ENCODE peak calls at places on chromosomes 11 and 22, in nine cellular contexts. Q is IMR-90, P is HCT116, M is H9, J is mammary epithelial cell, U is fibroblast of lung, L is GM23338, S is astrocyte, C is PC-9. Z is an unnamed sample. For H3K4me1, the result is how much of the 10 kb centered on the place peaks cover.

GRCh38 chr11:43942651-43943356 is 367 bp downstream of the C11orf96 start:
- DNase-seq in C (no peak), U (peak), P (no peak), Q (peak), S (peak), J (no peak), L (peak), M (peak), Z (peak)

GRCh38 chr22:27461470-27461869 is 340.1 kb downstream of the MN1 start:
- DNase-seq in P (no peak), Q (peak), U (peak), C (peak), L (peak), J (peak), M (peak), S (peak), Z (peak)

GRCh38 chr11:71500601-71501021 is 26.5 kb upstream of the KRTAP5-7 start:
- DNase-seq in S (no peak), M (no peak), P (peak), C (peak), L (no peak), J (no peak), Q (no peak), U (peak), Z (no peak)

GRCh38 chr11:95134491-95134890 is 44.8 kb downstream of the ENDOD1 start:
- DNase-seq in U (peak), L (no peak), Q (peak), C (peak), S (peak), M (no peak), J (peak), P (no peak), Z (peak)

GRCh38 chr11:62171261-62171723 is 18.7 kb upstream of the SCGB1D1 start:
- DNase-seq in L (peak), C (peak), U (peak), M (peak), J (peak), P (peak), S (peak), Q (peak), Z (peak)

GRCh38 chr11:130606181-130606580 is 157.7 kb downstream of the ADAMTS15 start:
- DNase-seq in M (no peak), J (no peak), C (no peak), U (peak), L (no peak), P (no peak), S (no peak), Q (no peak), Z (no peak)

GRCh38 chr22:50015451-50016307 is 3.1 kb upstream of the IL17REL start:
- DNase-seq in U (no peak), S (no peak), P (no peak), M (peak), J (no peak), Q (no peak), C (no peak), L (no peak), Z (peak)

GRCh38 chr11:86774422-86774821 is 25.9 kb upstream of the PRSS23 start:
- DNase-seq in L (no peak), P (no peak), J (no peak), M (no peak), S (no peak), C (no peak), U (no peak), Q (no peak), Z (peak)

GRCh38 chr11:57358543-57358961 is 20.4 kb downstream of the P2RX3 start:
- DNase-seq in P (no peak), M (no peak), U (no peak), J (no peak), L (no peak), S (peak), C (no peak), Q (peak), Z (peak)

DNA sequence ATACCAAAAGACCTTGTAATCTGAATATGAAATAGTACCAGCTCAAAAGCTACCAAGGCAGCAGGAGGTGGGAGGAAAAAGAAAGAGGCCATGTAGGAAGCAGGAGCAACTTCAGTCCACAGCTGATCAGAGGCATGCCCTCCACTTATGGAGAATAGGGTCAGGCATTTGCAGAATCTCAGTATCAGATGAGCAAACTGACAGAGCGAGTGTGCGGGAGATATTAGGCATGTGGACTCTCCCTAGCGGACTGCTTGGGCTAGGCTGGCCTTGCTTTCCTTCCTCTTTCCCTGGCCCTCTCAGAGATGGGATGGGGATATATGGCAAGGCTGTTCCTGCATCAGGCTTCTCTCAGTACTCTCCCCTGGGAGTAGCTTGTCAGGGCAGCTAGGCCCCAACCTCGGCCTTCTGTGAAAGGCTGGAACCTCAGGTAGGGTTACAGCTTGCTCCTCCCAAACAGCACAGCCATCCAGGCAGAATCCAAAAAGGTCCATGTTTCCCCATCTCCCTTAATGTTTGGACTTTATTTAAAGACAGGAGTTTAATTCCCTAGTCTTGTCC is 37.0 kb downstream of the ETS1 start:
- DNase-seq in S (no peak), Q (no peak), L (no peak), P (no peak), C (no peak), J (no peak), U (no peak), M (no peak), Z (no peak)
- H3K4me1 ChIP-seq in S (under half), Q (under half), L (under half), P (under half), C (under half), J (under half), U (under half), M (under half), Z (under half)

DNA sequence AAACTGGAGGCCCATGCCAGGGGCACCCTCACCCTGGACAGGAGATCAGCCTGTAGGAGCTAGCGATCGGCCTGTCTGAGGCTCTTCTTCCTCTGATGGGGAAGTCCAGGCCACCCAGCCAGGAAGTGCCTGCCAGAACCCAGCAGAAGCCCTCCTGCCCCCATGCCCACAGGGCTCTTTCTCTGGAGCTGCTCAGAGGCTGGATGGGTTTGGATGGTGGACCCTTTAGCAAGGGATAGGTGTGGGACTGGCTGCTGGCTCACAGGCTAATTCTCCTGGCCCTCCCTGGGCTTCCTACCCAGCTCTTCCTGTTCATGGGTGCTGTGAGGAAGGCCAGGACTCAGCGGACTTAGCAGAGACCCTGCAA is 7.7 kb downstream of the FXYD2 start:
- DNase-seq in J (no peak), M (no peak), L (no peak), P (no peak), S (no peak), Q (no peak), C (no peak), U (no peak), Z (peak)
- H2AFZ ChIP-seq in J (no peak), M (no peak), L (peak), P (no peak), S (peak), Q (peak), C (no peak), U (no peak), Z (no peak)

DNA sequence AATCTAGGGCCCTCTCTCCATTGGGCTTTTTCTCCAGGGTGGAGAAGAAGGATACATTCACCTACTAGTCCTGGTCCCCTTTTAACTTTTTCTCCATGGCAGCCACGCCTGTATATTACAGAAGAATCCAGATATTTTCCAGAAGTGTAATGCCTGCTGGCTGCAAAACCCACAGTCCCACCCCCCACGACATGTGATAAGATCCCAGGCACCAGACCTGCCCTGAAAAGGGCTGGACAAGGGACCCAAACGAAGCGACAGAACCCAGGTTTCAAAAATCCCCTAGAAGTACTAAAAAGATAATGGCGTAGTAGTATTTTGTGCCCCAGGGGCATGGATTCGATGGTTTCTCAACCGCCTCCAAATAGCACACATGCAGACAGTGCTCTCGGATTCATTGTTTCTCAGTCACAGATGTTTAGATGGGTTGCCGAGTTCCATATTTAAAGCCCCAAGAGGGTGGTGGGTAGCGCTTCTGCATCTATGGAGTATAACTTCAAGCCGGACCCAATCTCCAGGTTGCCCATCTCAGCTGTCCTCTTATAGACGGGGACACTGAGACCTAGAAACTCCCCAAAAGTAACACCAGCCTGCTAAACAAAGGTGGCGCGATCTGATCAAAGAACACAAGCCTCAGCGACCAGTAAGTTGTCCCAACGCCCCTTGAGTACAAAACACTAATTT is 2.6 kb downstream of the WT1 start:
- DNase-seq in J (no peak), L (peak), Q (no peak), U (no peak), C (no peak), S (no peak), P (no peak), M (no peak), Z (no peak)
- H3K4me1 ChIP-seq in J (under half), L (under half), Q (under half), U (under half), C (under half), S (under half), P (under half), M (under half), Z (under half)

DNA sequence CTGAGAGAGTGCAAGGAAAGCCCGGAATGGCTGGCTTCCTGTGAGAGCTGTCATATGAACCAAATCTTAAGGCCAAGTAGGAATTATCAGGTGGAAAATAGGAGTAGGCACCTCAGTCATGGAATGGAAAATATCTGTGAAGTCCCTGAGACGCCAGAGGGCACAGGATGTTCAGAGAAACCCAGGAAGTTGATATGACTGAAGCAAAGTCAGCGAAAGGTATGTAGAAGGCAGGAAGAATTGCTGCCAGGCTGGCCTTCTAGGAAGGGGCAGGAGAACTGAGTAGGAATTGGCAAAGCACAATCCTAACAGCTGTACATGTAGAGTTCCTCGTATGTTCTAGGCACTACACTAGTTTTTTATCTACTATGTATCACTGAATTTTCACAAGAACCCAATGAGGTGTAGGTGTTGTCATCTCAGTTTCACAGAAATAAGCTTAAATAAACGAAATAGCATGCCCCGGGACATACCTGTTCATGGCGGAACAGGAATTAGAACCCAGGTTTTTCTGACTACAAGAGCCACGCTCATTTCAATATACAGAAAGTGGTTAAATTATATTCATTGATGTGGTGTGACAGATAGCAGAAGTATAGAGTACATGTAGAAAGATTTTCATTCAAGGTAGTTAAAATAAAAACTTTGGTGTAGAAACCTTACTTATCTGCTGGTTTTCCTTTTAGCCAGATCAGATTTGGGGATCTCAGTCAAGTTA is 17.0 kb downstream of the HMGXB4 start:
- DNase-seq in C (no peak), P (no peak), U (no peak), L (no peak), J (no peak), M (no peak), Q (no peak), S (no peak), Z (no peak)
- H2AFZ ChIP-seq in C (no peak), P (no peak), U (no peak), L (no peak), J (no peak), M (no peak), Q (no peak), S (no peak), Z (no peak)

Z was measured in osteoblast.